ENCODE peak calls at places on chromosomes 6 and 20, in nine cellular contexts. C is stimulated activated CD4-positive, alpha-beta T cell treated with anti-CD3 and anti-CD28 coated beads, Interleukin-12 subunit alpha, Interleukin-12 subunit beta, amount 100 ng/mL, for 48 hours; E is ovary; F is G401; T is iPS DF 19.7; J is mammary epithelial cell; W is ELF-1; D is H1; L is retinal pigment epithelial cell. S is an unnamed sample.

GRCh38 chr6:108117427-108118358 is 43.2 kb upstream of the OSTM1 start:
- DNase-seq in C (no peak), T (no peak), L (no peak), E (no peak), D (peak; percentile 81), W (peak; percentile 64), F (no peak), J (peak; percentile 25), S (peak; percentile 1)

GRCh38 chr6:75012018-75012417 is 193.8 kb downstream of the COL12A1 start:
- DNase-seq in J (no peak), D (no peak), E (no peak), C (no peak), L (no peak), F (no peak), T (no peak), W (no peak), S (no peak)

GRCh38 chr6:135146160-135146920 is 34.8 kb upstream of the MYB start:
- DNase-seq in E (no peak), W (no peak), F (no peak), J (peak; percentile 47), D (no peak), C (no peak), L (no peak), T (no peak), S (no peak)

GRCh38 chr6:16450821-16451220 is 212.4 kb downstream of the GMPR start:
- DNase-seq in J (no peak), F (no peak), W (no peak), D (no peak), C (no peak), T (no peak), L (no peak), E (no peak), S (no peak)

GRCh38 chr6:43780891-43781571 is 11.0 kb downstream of the VEGFA start:
- DNase-seq in J (no peak), D (no peak), T (no peak), L (no peak), W (no peak), E (no peak), F (no peak), C (no peak), S (no peak)

GRCh38 chr6:37039958-37040357 is 34.5 kb downstream of the FGD2 start:
- DNase-seq in T (no peak), D (no peak), W (no peak), J (no peak), C (no peak), E (no peak), L (no peak), F (no peak), S (no peak)

GRCh38 chr6:160992323-160993314 is 1.1 kb downstream of the MAP3K4 start:
- DNase-seq in E (peak; percentile 22), D (peak; percentile 71), J (peak; percentile 65), F (peak; percentile 83), W (peak; percentile 75), L (no peak), C (no peak), T (no peak), S (peak; percentile 85)

GRCh38 chr6:52834481-52834880 is 6.1 kb downstream of the GSTA5 start:
- DNase-seq in D (no peak), C (no peak), T (no peak), J (peak; percentile 29), F (no peak), L (no peak), W (no peak), E (no peak), S (no peak)

GRCh38 chr6:158739673-158740072 is 79.5 kb downstream of the EZR start:
- DNase-seq in F (no peak), E (no peak), D (no peak), C (no peak), L (no peak), T (no peak), W (no peak), J (no peak), S (no peak)

GRCh38 chr6:28410767-28411166 is 11.2 kb upstream of the ZSCAN12 start:
- DNase-seq in L (no peak), C (no peak), J (no peak), E (no peak), F (no peak), D (no peak), T (no peak), W (no peak), S (no peak)

GRCh38 chr6:1087112-1087843 is 224.6 kb upstream of the FOXQ1 start:
- DNase-seq in E (no peak), L (no peak), W (no peak), C (no peak), J (no peak), F (no peak), D (no peak), T (no peak), S (no peak)

GRCh38 chr6:108492131-108492766 is 68.5 kb upstream of the FOXO3 start:
- DNase-seq in L (no peak), F (peak; percentile 41), D (no peak), C (no peak), J (peak; percentile 37), E (no peak), T (no peak), W (no peak), S (peak; percentile 9)

GRCh38 chr6:52352239-52353008 is 9.5 kb upstream of the PAQR8 start:
- DNase-seq in D (no peak), W (peak; percentile 47), C (no peak), J (peak; percentile 96), T (no peak), L (peak; percentile 94), E (no peak), F (no peak), S (no peak)

GRCh38 chr6:40194771-40195170 is 260.5 kb upstream of the MOCS1 start:
- DNase-seq in J (no peak), E (no peak), D (no peak), C (no peak), T (no peak), L (no peak), F (no peak), W (no peak), S (no peak)

GRCh38 chr20:44295995-44296394 is 15.0 kb downstream of the FITM2 start:
- DNase-seq in C (no peak), W (no peak), L (no peak), F (peak; percentile 9), D (no peak), T (no peak), J (no peak), E (no peak), S (peak; percentile 62)

GRCh38 chr20:39799366-39799965 is 837.3 kb downstream of the DHX35 start:
- DNase-seq in T (no peak), L (no peak), F (no peak), W (no peak), E (no peak), C (no peak), J (no peak), D (no peak), S (no peak)

GRCh38 chr20:43770342-43770741 is 43.5 kb upstream of the GTSF1L start:
- DNase-seq in W (no peak), L (no peak), T (no peak), J (no peak), F (no peak), E (no peak), D (no peak), C (no peak), S (no peak)

GRCh38 chr20:52305843-52306242 is 114.3 kb upstream of the ZFP64 start:
- DNase-seq in J (no peak), W (no peak), F (no peak), T (no peak), D (no peak), E (no peak), C (no peak), L (no peak), S (no peak)

GRCh38 chr6:162750776-162751175 is 23.0 kb downstream of the PACRG start:
- DNase-seq in T (no peak), F (no peak), E (no peak), L (no peak), C (no peak), W (no peak), D (no peak), J (peak; percentile 19), S (no peak)

GRCh38 chr6:138953451-138953850 is 34.6 kb downstream of the REPS1 start:
- DNase-seq in C (no peak), E (no peak), J (peak; percentile 66), W (no peak), L (no peak), F (no peak), D (no peak), T (no peak), S (no peak)

GRCh38 chr6:140912686-140913085 is 1220.0 kb upstream of the GJE1 start:
- DNase-seq in C (no peak), W (no peak), F (no peak), J (no peak), E (no peak), L (no peak), T (no peak), D (no peak), S (no peak)

GRCh38 chr20:63059684-63060056 is 52.9 kb upstream of the BHLHE23 start:
- DNase-seq in D (no peak), E (no peak), F (no peak), W (no peak), T (no peak), L (no peak), J (no peak), C (no peak), S (no peak)

S was measured in NCI-H1092 treated with DMSO at 0.1 percent for 48 hours.